ENCODE peak calls at places on chromosomes 6 and 20, in eight cellular contexts. H is PC-3, I is mammary epithelial cell, Q is A549, L is OCI-LY7, Z is fibroblast of lung, C is SK-N-SH, D is mesendoderm. P is an unnamed sample.
A peak's percentile ranks its signal among the peaks of the same experiment; 100 is the strongest.

GRCh38 chr6:117338567-117338966 is 73.2 kb downstream of the VGLL2 start:
- DNase-seq in Z (no peak), H (no peak), D (no peak), C (no peak), Q (no peak), L (no peak), I (no peak), P (no peak)

GRCh38 chr20:39916236-39916635 is 772.8 kb downstream of the MAFB start:
- DNase-seq in I (peak; percentile 47), D (peak; percentile 19), H (no peak), C (no peak), Z (no peak), Q (no peak), L (no peak), P (no peak)

GRCh38 chr20:23622839-23623343 is 14.9 kb downstream of the CST3 start:
- DNase-seq in C (no peak), Z (peak; percentile 98), Q (peak; percentile 95), I (peak; percentile 96), H (peak; percentile 92), D (peak; percentile 55), L (no peak), P (peak; percentile 83)

GRCh38 chr6:30759575-30760239 is 15.4 kb upstream of the IER3 start:
- DNase-seq in D (peak; percentile 96), I (peak; percentile 76), Z (peak; percentile 75), H (peak; percentile 39), Q (peak; percentile 70), L (no peak), C (no peak), P (peak; percentile 70)

GRCh38 chr6:121759370-121759769 is 323.9 kb downstream of the GJA1 start:
- DNase-seq in Z (no peak), H (no peak), C (no peak), L (no peak), I (no peak), D (no peak), Q (no peak), P (no peak)

GRCh38 chr6:136886110-136886509 is 36.0 kb upstream of the SLC35D3 start:
- DNase-seq in C (no peak), D (no peak), Q (peak; percentile 1), I (peak; percentile 60), L (no peak), H (peak; percentile 43), Z (no peak), P (no peak)

GRCh38 chr20:7790189-7790588 is 150.1 kb downstream of the HAO1 start:
- DNase-seq in I (peak; percentile 68), Q (no peak), D (no peak), Z (peak; percentile 20), C (no peak), L (no peak), H (peak; percentile 90), P (no peak)

GRCh38 chr20:57654998-57655811 is 35.0 kb upstream of the ZBP1 start:
- DNase-seq in Q (peak; percentile 19), C (peak; percentile 57), L (peak; percentile 12), I (no peak), H (peak; percentile 10), Z (no peak), D (peak; percentile 46), P (no peak)

GRCh38 chr6:159044899-159045727 is at the start of gene TAGAP:
- DNase-seq in L (peak; percentile 96), H (no peak), C (peak; percentile 25), D (no peak), Q (no peak), Z (no peak), I (no peak), P (peak; percentile 59)

GRCh38 chr6:37308084-37308817 is 45.5 kb upstream of the RNF8 start:
- DNase-seq in Q (no peak), L (no peak), H (peak; percentile 58), C (no peak), I (no peak), D (no peak), Z (peak; percentile 68), P (peak; percentile 52)

GRCh38 chr6:143368426-143368825 is 82.1 kb downstream of the ADAT2 start:
- DNase-seq in Q (no peak), I (peak; percentile 77), D (no peak), Z (peak; percentile 44), H (peak; percentile 22), C (no peak), L (no peak), P (no peak)

GRCh38 chr20:6663104-6663503 is 104.4 kb upstream of the BMP2 start:
- DNase-seq in Q (no peak), I (no peak), D (peak; percentile 92), L (no peak), H (no peak), Z (no peak), C (no peak), P (no peak)

GRCh38 chr6:20826378-20826777 is 292.1 kb downstream of the CDKAL1 start:
- DNase-seq in C (no peak), H (peak; percentile 42), L (no peak), I (peak; percentile 70), D (no peak), Q (no peak), Z (peak; percentile 46), P (no peak)

GRCh38 chr6:19892250-19892649 is 55.1 kb downstream of the ID4 start:
- DNase-seq in Q (no peak), I (peak; percentile 96), C (no peak), Z (no peak), D (peak; percentile 22), L (no peak), H (peak; percentile 97), P (peak; percentile 48)

DNA sequence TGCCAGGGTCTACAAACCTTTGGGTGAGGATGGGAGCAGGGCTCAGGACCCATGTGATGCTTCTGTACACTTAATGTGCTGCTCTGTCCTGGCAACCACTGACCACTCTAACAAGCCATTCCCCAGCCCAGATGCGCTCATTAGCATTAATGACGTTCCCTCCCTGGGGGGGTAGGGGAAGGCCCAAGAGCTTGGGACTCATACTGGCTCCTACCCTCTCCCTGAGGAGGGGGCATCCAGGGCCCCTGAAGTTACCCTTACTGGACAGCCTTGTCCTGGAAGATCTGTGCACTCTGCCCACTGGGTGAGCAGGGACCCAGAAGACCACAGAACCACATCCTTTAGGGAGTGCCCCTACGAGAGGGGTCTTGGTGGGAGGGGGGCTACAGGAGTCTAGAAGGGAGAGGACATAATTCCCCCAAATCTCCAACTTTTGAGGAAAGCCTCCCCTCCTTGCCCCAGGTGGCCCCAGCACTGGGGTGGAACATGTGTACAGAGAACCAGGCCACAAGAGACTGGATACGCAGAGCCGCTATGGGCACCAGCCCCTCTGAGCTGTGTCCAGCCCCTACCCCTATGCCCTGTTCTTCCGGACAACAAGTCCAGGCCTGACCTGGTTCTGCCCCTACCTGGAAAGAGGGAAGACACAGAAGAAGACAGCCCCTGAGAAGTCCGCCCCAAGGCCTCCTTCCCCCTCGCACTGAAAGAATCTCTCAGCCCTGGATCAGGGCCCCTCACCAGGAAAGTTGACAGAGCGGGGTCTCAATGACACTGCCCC is 1.4 kb downstream of the TEAD3 start:
- DNase-seq in Z (no peak), C (no peak), L (no peak), H (no peak), I (no peak), D (no peak), Q (no peak), P (no peak)
- H3K4me2 ChIP-seq in Z (peak overlapping the region; percentile 96), C (peak overlapping the region; percentile 93), L (no peak overlapping the region), H (peak overlapping the region; percentile 94), I (peak overlapping the region; percentile 91), D (peak overlapping the region; percentile 75), Q (peak overlapping the region; percentile 86), P (peak overlapping the region; percentile 97)

DNA sequence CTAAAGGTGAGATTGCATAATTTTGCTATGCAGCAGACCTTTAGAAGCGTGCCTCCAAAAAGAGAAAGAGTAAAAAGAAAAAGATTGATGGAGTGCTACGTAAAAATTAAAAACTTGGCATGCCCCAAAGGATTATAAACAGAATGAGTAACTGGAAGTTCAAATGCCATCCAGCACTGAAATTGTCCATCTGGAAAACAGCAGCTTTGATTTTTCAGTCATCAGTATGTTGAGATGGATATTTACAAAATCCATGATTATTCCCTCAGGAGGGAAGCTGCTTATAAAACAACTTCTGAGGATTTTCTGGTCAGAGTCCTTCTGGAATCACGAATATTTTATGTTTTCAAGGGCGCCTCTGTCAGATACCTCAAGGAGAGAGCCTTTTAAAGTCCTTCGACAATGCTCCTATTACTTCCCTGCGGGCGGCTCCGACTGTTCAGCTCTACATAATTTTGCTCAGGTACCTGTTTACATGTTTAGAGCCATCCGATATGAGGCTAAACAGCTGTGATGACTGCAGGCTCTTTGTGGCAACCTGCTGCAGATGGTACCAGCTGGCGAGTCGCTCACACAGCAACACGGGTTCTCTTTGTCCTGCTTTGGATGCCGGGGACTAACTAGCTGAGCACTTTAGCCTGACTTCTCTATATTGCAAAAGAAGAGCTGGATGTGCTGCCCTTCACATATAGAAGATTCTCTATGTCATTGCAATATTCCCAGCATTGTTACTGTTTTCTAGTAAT is 83.3 kb downstream of the RCAN2 start:
- DNase-seq in L (no peak), I (no peak), D (no peak), H (no peak), C (no peak), Q (no peak), Z (peak; percentile 80), P (no peak)
- H3K4me2 ChIP-seq in L (no peak overlapping the region), I (no peak overlapping the region), D (no peak overlapping the region), H (no peak overlapping the region), C (no peak overlapping the region), Q (no peak overlapping the region), Z (peak overlapping the region; percentile 59), P (peak overlapping the region; percentile 17)

DNA sequence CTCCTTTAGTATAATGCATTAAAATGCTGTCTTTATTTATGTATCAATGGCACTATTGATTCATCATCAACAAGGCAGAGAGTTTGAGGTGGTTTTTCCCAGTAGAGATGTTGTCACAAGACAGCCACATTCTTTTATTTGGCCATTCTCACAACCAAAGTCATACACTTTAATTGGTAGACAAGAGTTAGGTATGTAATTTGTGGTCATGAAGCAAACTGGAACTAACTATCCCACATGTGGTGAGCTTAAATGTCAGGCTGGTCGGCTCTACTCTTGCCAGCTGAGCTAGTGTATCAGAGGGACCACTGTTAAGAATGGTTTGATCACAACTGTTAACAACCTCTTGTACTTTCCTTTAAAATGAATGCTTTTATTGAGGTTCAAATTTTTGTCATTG is 714.6 kb downstream of the CD109 start:
- DNase-seq in Z (peak; percentile 3), C (no peak), Q (no peak), I (no peak), L (no peak), D (no peak), H (no peak), P (no peak)
- H3K4me2 ChIP-seq in Z (no peak overlapping the region), C (no peak overlapping the region), Q (no peak overlapping the region), I (no peak overlapping the region), L (no peak overlapping the region), D (no peak overlapping the region), H (no peak overlapping the region), P (no peak overlapping the region)

DNA sequence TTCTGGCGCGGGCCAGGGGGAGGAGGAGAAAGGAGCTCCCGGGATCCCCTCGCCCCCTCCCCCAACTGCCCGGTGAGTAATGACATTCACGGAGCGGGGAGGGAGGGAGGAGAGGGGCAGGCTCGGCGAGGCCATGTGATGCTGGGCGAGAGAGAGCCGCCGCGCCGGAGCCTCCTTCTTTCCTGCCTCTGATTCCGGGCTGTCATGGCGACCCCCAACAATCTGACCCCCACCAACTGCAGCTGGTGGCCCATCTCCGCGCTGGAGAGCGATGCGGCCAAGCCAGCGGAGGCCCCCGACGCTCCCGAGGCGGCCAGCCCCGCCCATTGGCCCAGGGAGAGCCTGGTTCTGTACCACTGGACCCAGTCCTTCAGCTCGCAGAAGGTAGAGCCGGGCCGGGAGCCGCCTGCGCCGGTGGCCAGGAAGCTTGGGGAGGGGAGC is at the start of gene GDAP1L1:
- DNase-seq in D (peak; percentile 73), Z (no peak), C (peak; percentile 91), I (no peak), H (no peak), L (no peak), Q (no peak), P (peak; percentile 53)
- H3K4me2 ChIP-seq in D (peak within 1 kb of the TSS; percentile 92), Z (no peak within 1 kb of the TSS), C (peak within 1 kb of the TSS; percentile 80), I (no peak within 1 kb of the TSS), H (no peak within 1 kb of the TSS), L (no peak within 1 kb of the TSS), Q (no peak within 1 kb of the TSS), P (peak within 1 kb of the TSS; percentile 76)

GRCh38 chr6:138957903-138958302 is 30.1 kb downstream of the REPS1 start:
- DNase-seq in C (no peak), H (no peak), I (no peak), D (no peak), Q (no peak), Z (no peak), L (no peak), P (no peak)
- H3K4me2 ChIP-seq in C (no peak overlapping the region), H (no peak overlapping the region), I (no peak overlapping the region), D (no peak overlapping the region), Q (peak overlapping the region; percentile 50), Z (peak overlapping the region; percentile 10), L (no peak overlapping the region), P (peak overlapping the region; percentile 55)